ENCODE peak calls at places on chromosome 13, in ten cellular contexts. X is stimulated activated CD8-positive, alpha-beta memory T cell treated with anti-CD3 and anti-CD28 coated beads, Interleukin-4, amount 100 ng/mL, for 4 hours; L is choroid plexus epithelial cell; C is activated CD4-positive, CD25-positive, alpha-beta regulatory T cell; Z is activated CD4-positive, alpha-beta T cell treated with anti-CD3 and anti-CD28 coated beads, Interleukin-2, amount 50 U/mL, for 1 hour; A is CD8-positive, alpha-beta T cell; N is A673; B is ELR; G is ascending aorta; K is PC-3. H is an unnamed sample.

GRCh38 chr13:46202956-46203355 is 8.8 kb upstream of the LRRC63 start:
- DNase-seq in X (no peak), L (no peak), C (no peak), Z (no peak), A (no peak), N (no peak), B (no peak), G (no peak), K (no peak), H (no peak)

GRCh38 chr13:45658586-45659235 is 43.2 kb upstream of the ERICH6B start:
- DNase-seq in X (no peak), L (peak; percentile 25), C (no peak), Z (no peak), A (no peak), N (no peak), B (peak; percentile 79), G (no peak), K (peak; percentile 69), H (peak; percentile 87)

GRCh38 chr13:108962652-108963051 is 333.2 kb downstream of the MYO16 start:
- DNase-seq in X (no peak), L (no peak), C (no peak), Z (no peak), A (no peak), N (peak; percentile 65), B (no peak), G (no peak), K (no peak), H (no peak)

GRCh38 chr13:70960841-70961443 is 852.7 kb upstream of the KLHL1 start:
- DNase-seq in X (no peak), L (peak; percentile 68), C (no peak), Z (no peak), A (no peak), N (peak; percentile 44), B (peak; percentile 54), G (no peak), K (peak; percentile 51), H (no peak)

GRCh38 chr13:36981156-36981743 is 17.9 kb downstream of the ALG5 start:
- DNase-seq in X (no peak), L (peak; percentile 85), C (no peak), Z (no peak), A (no peak), N (peak; percentile 81), B (peak; percentile 77), G (no peak), K (peak; percentile 62), H (peak; percentile 67)

GRCh38 chr13:30338331-30338851 is 31.0 kb upstream of the KATNAL1 start:
- DNase-seq in X (no peak), L (no peak), C (no peak), Z (no peak), A (no peak), N (no peak), B (peak; percentile 68), G (no peak), K (peak; percentile 80), H (peak; percentile 19)

GRCh38 chr13:59948686-59949085 is 215.0 kb downstream of the DIAPH3 start:
- DNase-seq in X (no peak), L (no peak), C (no peak), Z (no peak), A (no peak), N (peak; percentile 81), B (no peak), G (no peak), K (no peak), H (no peak)

GRCh38 chr13:113981201-113981605 is 7.3 kb upstream of the C13orf46 start:
- DNase-seq in X (no peak), L (peak; percentile 76), C (no peak), Z (no peak), A (no peak), N (peak; percentile 43), B (no peak), G (no peak), K (peak; percentile 79), H (no peak)

GRCh38 chr13:101140087-101140770 is 276.1 kb downstream of the NALCN start:
- DNase-seq in X (no peak), L (no peak), C (no peak), Z (no peak), A (no peak), N (no peak), B (no peak), G (no peak), K (no peak), H (no peak)

GRCh38 chr13:110617326-110618072 is 2.2 kb downstream of the NAXD start:
- DNase-seq in X (no peak), L (peak; percentile 96), C (no peak), Z (no peak), A (no peak), N (no peak), B (no peak), G (no peak), K (no peak), H (peak; percentile 68)

GRCh38 chr13:72313546-72313945 is 413.9 kb downstream of the MZT1 start:
- DNase-seq in X (no peak), L (no peak), C (no peak), Z (no peak), A (no peak), N (no peak), B (no peak), G (no peak), K (no peak), H (no peak)

GRCh38 chr13:101621099-101621498 is 168.6 kb downstream of the ITGBL1 start:
- DNase-seq in X (no peak), L (no peak), C (no peak), Z (no peak), A (no peak), N (no peak), B (no peak), G (no peak), K (no peak), H (no peak)

GRCh38 chr13:104705031-104705750 is 1639.0 kb upstream of the SLC10A2 start:
- DNase-seq in X (no peak), L (no peak), C (no peak), Z (no peak), A (no peak), N (no peak), B (no peak), G (no peak), K (no peak), H (no peak)

GRCh38 chr13:48829536-48829935 is 146.2 kb upstream of the FNDC3A start:
- DNase-seq in X (no peak), L (no peak), C (no peak), Z (no peak), A (no peak), N (no peak), B (no peak), G (no peak), K (no peak), H (no peak)

GRCh38 chr13:27353166-27353583 is 71.2 kb upstream of the GTF3A start:
- DNase-seq in X (no peak), L (peak; percentile 50), C (no peak), Z (no peak), A (no peak), N (no peak), B (peak; percentile 82), G (no peak), K (peak; percentile 74), H (peak; percentile 45)

GRCh38 chr13:84844473-84844872 is 954.7 kb downstream of the SLITRK6 start:
- DNase-seq in X (no peak), L (peak; percentile 37), C (no peak), Z (no peak), A (no peak), N (peak; percentile 48), B (peak; percentile 62), G (no peak), K (peak; percentile 48), H (peak; percentile 39)

GRCh38 chr13:70391678-70392077 is 283.4 kb upstream of the KLHL1 start:
- DNase-seq in X (no peak), L (no peak), C (no peak), Z (no peak), A (no peak), N (no peak), B (no peak), G (no peak), K (peak; percentile 67), H (no peak)

GRCh38 chr13:112767506-112768471 is 78.0 kb downstream of the ATP11A start:
- DNase-seq in X (no peak), L (no peak), C (no peak), Z (no peak), A (no peak), N (no peak), B (no peak), G (no peak), K (no peak), H (no peak)

GRCh38 chr13:78660130-78660857 is 1.3 kb upstream of the OBI1 start:
- DNase-seq in X (no peak), L (peak; percentile 22), C (no peak), Z (no peak), A (no peak), N (peak; percentile 42), B (no peak), G (no peak), K (no peak), H (no peak)

GRCh38 chr13:113741101-113741731 is 17.8 kb upstream of the TMEM255B start:
- DNase-seq in X (no peak), L (no peak), C (no peak), Z (no peak), A (no peak), N (no peak), B (no peak), G (no peak), K (no peak), H (no peak)

GRCh38 chr13:112846411-112847115 is 122.5 kb upstream of the MCF2L start:
- DNase-seq in X (no peak), L (no peak), C (no peak), Z (no peak), A (no peak), N (no peak), B (no peak), G (no peak), K (no peak), H (no peak)

GRCh38 chr13:45511310-45512147 is 46.8 kb downstream of the COG3 start:
- DNase-seq in X (no peak), L (peak; percentile 87), C (no peak), Z (no peak), A (no peak), N (peak; percentile 87), B (peak; percentile 84), G (no peak), K (peak; percentile 77), H (peak; percentile 65)

GRCh38 chr13:101178394-101178793 is 237.9 kb downstream of the NALCN start:
- DNase-seq in X (no peak), L (peak; percentile 9), C (no peak), Z (no peak), A (no peak), N (no peak), B (no peak), G (no peak), K (no peak), H (no peak)

GRCh38 chr13:109357751-109358150 is 428.6 kb downstream of the IRS2 start:
- DNase-seq in X (no peak), L (peak; percentile 80), C (no peak), Z (no peak), A (no peak), N (no peak), B (no peak), G (no peak), K (no peak), H (no peak)

GRCh38 chr13:111111376-111111937 is 3.7 kb upstream of the ARHGEF7 start:
- DNase-seq in X (no peak), L (no peak), C (no peak), Z (no peak), A (no peak), N (no peak), B (no peak), G (no peak), K (no peak), H (no peak)

GRCh38 chr13:34254366-34254765 is 436.4 kb downstream of the RFC3 start:
- DNase-seq in X (no peak), L (no peak), C (no peak), Z (no peak), A (no peak), N (no peak), B (peak; percentile 18), G (no peak), K (no peak), H (no peak)

GRCh38 chr13:29654807-29655547 is 59.5 kb upstream of the SLC7A1 start:
- DNase-seq in X (no peak), L (no peak), C (no peak), Z (no peak), A (no peak), N (no peak), B (peak; percentile 89), G (no peak), K (peak; percentile 17), H (peak; percentile 87)

GRCh38 chr13:60431108-60431700 is 34.2 kb downstream of the TDRD3 start:
- DNase-seq in X (no peak), L (peak; percentile 85), C (no peak), Z (no peak), A (no peak), N (peak; percentile 87), B (peak; percentile 68), G (no peak), K (peak; percentile 61), H (peak; percentile 71)

H was measured in HCEC 1CT.